ENCODE peak calls at places on chromosome 11, in ten cellular contexts. One of them, this sample, is unnamed.

GRCh38 chr11:45005106-45005505 is 54.4 kb upstream of the TP53I11 start:
- DNase-seq in tibial nerve: no peak
- DNase-seq in foreskin fibroblast: no peak
- DNase-seq in NCI-H1105: no peak
- DNase-seq in glutamatergic neuron: no peak
- DNase-seq in GM23248: no peak
- DNase-seq in DMS153: no peak
- DNase-seq in stimulated activated effector memory CD8-positive, alpha-beta T cell treated with anti-CD3 and anti-CD28 coated beads, Interleukin-12 subunit alpha, Interleukin-12 subunit beta, amount 100 ng/mL, for 72 hours: no peak
- DNase-seq in GM23338: no peak
- DNase-seq in nephron progenitor cell: no peak
- DNase-seq in this sample: no peak

GRCh38 chr11:114400222-114400973 is at the start of the genes C11orf71 and RBM7:
- DNase-seq in tibial nerve: peak
- DNase-seq in foreskin fibroblast: peak
- DNase-seq in NCI-H1105: peak
- DNase-seq in glutamatergic neuron: peak
- DNase-seq in GM23248: peak
- DNase-seq in DMS153: peak
- DNase-seq in stimulated activated effector memory CD8-positive, alpha-beta T cell treated with anti-CD3 and anti-CD28 coated beads, Interleukin-12 subunit alpha, Interleukin-12 subunit beta, amount 100 ng/mL, for 72 hours: peak
- DNase-seq in GM23338: peak
- DNase-seq in nephron progenitor cell: peak
- DNase-seq in this sample: peak

GRCh38 chr11:71327156-71328085 is 75.0 kb upstream of the SHANK2 start:
- DNase-seq in tibial nerve: no peak
- DNase-seq in foreskin fibroblast: no peak
- DNase-seq in NCI-H1105: no peak
- DNase-seq in glutamatergic neuron: no peak
- DNase-seq in GM23248: no peak
- DNase-seq in DMS153: no peak
- DNase-seq in stimulated activated effector memory CD8-positive, alpha-beta T cell treated with anti-CD3 and anti-CD28 coated beads, Interleukin-12 subunit alpha, Interleukin-12 subunit beta, amount 100 ng/mL, for 72 hours: no peak
- DNase-seq in GM23338: no peak
- DNase-seq in nephron progenitor cell: no peak
- DNase-seq in this sample: no peak

GRCh38 chr11:12122083-12122482 is 11.7 kb downstream of the MICAL2 start:
- DNase-seq in tibial nerve: no peak
- DNase-seq in foreskin fibroblast: no peak
- DNase-seq in NCI-H1105: no peak
- DNase-seq in glutamatergic neuron: no peak
- DNase-seq in GM23248: peak
- DNase-seq in DMS153: no peak
- DNase-seq in stimulated activated effector memory CD8-positive, alpha-beta T cell treated with anti-CD3 and anti-CD28 coated beads, Interleukin-12 subunit alpha, Interleukin-12 subunit beta, amount 100 ng/mL, for 72 hours: no peak
- DNase-seq in GM23338: peak
- DNase-seq in nephron progenitor cell: no peak
- DNase-seq in this sample: peak

GRCh38 chr11:44622721-44623258 is 57.3 kb downstream of the CD82 start:
- DNase-seq in tibial nerve: no peak
- DNase-seq in foreskin fibroblast: no peak
- DNase-seq in NCI-H1105: no peak
- DNase-seq in glutamatergic neuron: no peak
- DNase-seq in GM23248: no peak
- DNase-seq in DMS153: no peak
- DNase-seq in stimulated activated effector memory CD8-positive, alpha-beta T cell treated with anti-CD3 and anti-CD28 coated beads, Interleukin-12 subunit alpha, Interleukin-12 subunit beta, amount 100 ng/mL, for 72 hours: peak
- DNase-seq in GM23338: no peak
- DNase-seq in nephron progenitor cell: no peak
- DNase-seq in this sample: no peak

GRCh38 chr11:82750643-82751139 is 17.0 kb upstream of the FAM181B start:
- DNase-seq in tibial nerve: no peak
- DNase-seq in foreskin fibroblast: no peak
- DNase-seq in NCI-H1105: no peak
- DNase-seq in glutamatergic neuron: no peak
- DNase-seq in GM23248: no peak
- DNase-seq in DMS153: peak
- DNase-seq in stimulated activated effector memory CD8-positive, alpha-beta T cell treated with anti-CD3 and anti-CD28 coated beads, Interleukin-12 subunit alpha, Interleukin-12 subunit beta, amount 100 ng/mL, for 72 hours: no peak
- DNase-seq in GM23338: peak
- DNase-seq in nephron progenitor cell: no peak
- DNase-seq in this sample: peak

GRCh38 chr11:36540998-36541397 is 26.8 kb upstream of the RAG1 start:
- DNase-seq in tibial nerve: no peak
- DNase-seq in foreskin fibroblast: peak
- DNase-seq in NCI-H1105: peak
- DNase-seq in glutamatergic neuron: peak
- DNase-seq in GM23248: peak
- DNase-seq in DMS153: peak
- DNase-seq in stimulated activated effector memory CD8-positive, alpha-beta T cell treated with anti-CD3 and anti-CD28 coated beads, Interleukin-12 subunit alpha, Interleukin-12 subunit beta, amount 100 ng/mL, for 72 hours: no peak
- DNase-seq in GM23338: peak
- DNase-seq in nephron progenitor cell: no peak
- DNase-seq in this sample: peak

GRCh38 chr11:14357843-14358728 is 897 bp downstream of the RRAS2 start:
- DNase-seq in tibial nerve: no peak
- DNase-seq in foreskin fibroblast: peak
- DNase-seq in NCI-H1105: peak
- DNase-seq in glutamatergic neuron: peak
- DNase-seq in GM23248: peak
- DNase-seq in DMS153: no peak
- DNase-seq in stimulated activated effector memory CD8-positive, alpha-beta T cell treated with anti-CD3 and anti-CD28 coated beads, Interleukin-12 subunit alpha, Interleukin-12 subunit beta, amount 100 ng/mL, for 72 hours: peak
- DNase-seq in GM23338: peak
- DNase-seq in nephron progenitor cell: peak
- DNase-seq in this sample: peak

This sample was measured in M059J.